ENCODE peak calls at places on chromosomes 4 and X, in eight cellular contexts. C, P, H, X, S, Q, U and B are unnamed samples.

GRCh38 chr4:182578402-182578801 is 335.2 kb downstream of the TENM3 start:
- DNase-seq in C (no peak), P (no peak), H (no peak), X (no peak), S (no peak), Q (no peak), U (no peak), B (peak; percentile 37)

GRCh38 chr4:108700358-108700757 is 50.0 kb downstream of the OSTC start:
- DNase-seq in C (no peak), P (no peak), H (no peak), X (no peak), S (no peak), Q (no peak), U (no peak), B (no peak)

GRCh38 chr4:40506492-40506891 is 123.2 kb downstream of the RBM47 start:
- DNase-seq in C (no peak), P (no peak), H (no peak), X (no peak), S (no peak), Q (no peak), U (no peak), B (no peak)

GRCh38 chrX:12758291-12758690 is 32.9 kb upstream of the PRPS2 start:
- DNase-seq in C (no peak), P (no peak), H (no peak), X (no peak), S (no peak), Q (no peak), U (no peak), B (no peak)

GRCh38 chr4:137659431-137659830 is 127.1 kb upstream of the PCDH18 start:
- DNase-seq in C (no peak), P (no peak), H (no peak), X (no peak), S (no peak), Q (no peak), U (no peak), B (no peak)

GRCh38 chr4:175435437-175435836 is 376.6 kb downstream of the GPM6A start:
- DNase-seq in C (no peak), P (no peak), H (no peak), X (no peak), S (no peak), Q (no peak), U (peak; percentile 1), B (no peak)

GRCh38 chr4:40453912-40454311 is 118.8 kb downstream of the CHRNA9 start:
- DNase-seq in C (no peak), P (no peak), H (no peak), X (no peak), S (no peak), Q (no peak), U (no peak), B (no peak)

GRCh38 chr4:6773106-6773505 is 9.4 kb upstream of the KIAA0232 start:
- DNase-seq in C (no peak), P (peak; percentile 75), H (no peak), X (no peak), S (no peak), Q (no peak), U (no peak), B (no peak)

GRCh38 chrX:109843963-109844751 is 111.1 kb upstream of the ACSL4 start:
- DNase-seq in C (no peak), P (no peak), H (peak; percentile 18), X (no peak), S (no peak), Q (no peak), U (no peak), B (no peak)

GRCh38 chrX:105653891-105654290 is 168.4 kb upstream of the NRK start:
- DNase-seq in C (no peak), P (no peak), H (no peak), X (no peak), S (no peak), Q (no peak), U (no peak), B (no peak)

GRCh38 chr4:71235321-71236206 is 103.3 kb upstream of the SLC4A4 start:
- DNase-seq in C (no peak), P (no peak), H (no peak), X (no peak), S (no peak), Q (no peak), U (no peak), B (no peak)
- H3K27ac ChIP-seq in C (no peak overlapping the region), P (no peak overlapping the region), H (no peak overlapping the region), X (no peak overlapping the region), S (no peak overlapping the region), Q (no peak overlapping the region), U (no peak overlapping the region), B (no peak overlapping the region)

GRCh38 chr4:74111576-74111975 is 12.6 kb upstream of the CXCL2 start:
- DNase-seq in C (no peak), P (no peak), H (no peak), X (no peak), S (no peak), Q (no peak), U (no peak), B (no peak)
- H3K27ac ChIP-seq in C (no peak overlapping the region), P (no peak overlapping the region), H (no peak overlapping the region), X (peak overlapping the region; percentile 98), S (peak overlapping the region; percentile 95), Q (no peak overlapping the region), U (no peak overlapping the region), B (no peak overlapping the region)

GRCh38 chrX:96002401-96002800 is 682.2 kb upstream of the DIAPH2 start:
- DNase-seq in C (no peak), P (no peak), H (no peak), X (no peak), S (no peak), Q (no peak), U (no peak), B (peak; percentile 18)

GRCh38 chrX:96006281-96006680 is 678.4 kb upstream of the DIAPH2 start:
- DNase-seq in C (no peak), P (no peak), H (no peak), X (no peak), S (no peak), Q (no peak), U (no peak), B (no peak)

DNA sequence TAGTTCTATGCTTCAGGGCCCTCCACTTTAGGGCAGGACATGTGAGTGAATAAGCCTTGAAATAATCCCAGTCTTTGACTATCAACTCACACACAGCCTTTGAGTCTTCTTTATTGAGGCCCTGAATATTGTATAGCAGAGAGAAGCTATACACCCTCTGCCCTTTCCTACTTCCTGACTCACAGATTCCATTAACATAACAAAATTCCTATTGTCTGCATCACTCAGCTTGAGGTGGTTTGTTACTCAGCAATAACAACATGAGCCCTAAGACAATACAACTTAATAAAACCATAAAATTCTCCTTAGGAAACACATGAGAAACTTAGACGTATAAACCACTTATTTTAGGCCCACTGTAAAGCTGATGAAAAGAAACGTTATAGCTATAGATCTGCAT is 680.3 kb upstream of the DIAPH2 start:
- DNase-seq in C (no peak), P (no peak), H (no peak), X (no peak), S (no peak), Q (no peak), U (no peak), B (peak; percentile 38)
- H3K27ac ChIP-seq in C (no peak overlapping the region), P (no peak overlapping the region), H (no peak overlapping the region), X (no peak overlapping the region), S (no peak overlapping the region), Q (no peak overlapping the region), U (no peak overlapping the region), B (peak overlapping the region; percentile 31)

DNA sequence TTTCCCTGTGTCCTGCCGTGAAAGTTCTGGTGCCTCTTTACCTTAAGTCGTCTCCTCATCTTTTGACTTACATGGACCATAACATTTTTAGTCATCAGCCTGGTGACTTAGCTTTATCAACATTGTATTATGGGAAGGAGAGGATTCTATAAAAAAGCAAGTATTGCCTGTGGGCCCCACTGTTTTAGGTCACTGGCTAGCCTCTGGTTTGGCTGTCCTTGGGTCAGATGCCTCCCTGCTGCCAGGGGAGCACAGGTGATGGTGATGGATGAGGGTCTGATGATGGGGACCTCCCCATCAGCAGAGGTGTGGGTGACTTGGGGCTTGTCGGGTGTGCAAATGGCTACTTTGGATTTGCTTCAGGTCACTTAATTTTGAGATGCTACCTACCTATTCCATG is 51.8 kb downstream of the FAM193A start:
- DNase-seq in C (no peak), P (no peak), H (no peak), X (no peak), S (no peak), Q (no peak), U (no peak), B (no peak)
- H3K27ac ChIP-seq in C (no peak overlapping the region), P (no peak overlapping the region), H (no peak overlapping the region), X (no peak overlapping the region), S (no peak overlapping the region), Q (no peak overlapping the region), U (no peak overlapping the region), B (no peak overlapping the region)

DNA sequence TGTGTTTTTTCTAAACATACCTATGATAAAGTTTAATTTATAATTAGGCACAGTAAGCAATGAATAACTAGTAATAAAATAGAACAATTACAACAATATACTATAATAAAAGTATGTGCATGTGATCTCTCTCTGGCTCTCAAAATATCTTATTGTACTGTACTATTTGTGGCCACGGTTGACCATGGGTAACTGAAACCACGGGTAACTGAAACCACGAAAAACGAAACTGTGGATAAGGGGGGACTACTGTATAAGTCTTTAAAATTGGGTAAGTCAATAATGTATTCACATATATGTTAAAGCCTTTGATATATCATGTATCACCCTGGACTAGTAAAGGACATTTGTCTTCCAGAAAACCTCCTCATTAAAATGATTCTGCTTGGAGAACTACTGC is 20.0 kb downstream of the TMEM154 start:
- DNase-seq in C (no peak), P (no peak), H (no peak), X (no peak), S (no peak), Q (no peak), U (no peak), B (no peak)
- H3K27ac ChIP-seq in C (no peak overlapping the region), P (no peak overlapping the region), H (no peak overlapping the region), X (no peak overlapping the region), S (no peak overlapping the region), Q (no peak overlapping the region), U (no peak overlapping the region), B (no peak overlapping the region)

GRCh38 chrX:74519870-74520269 is 94.6 kb downstream of the RLIM start:
- DNase-seq in C (no peak), P (no peak), H (no peak), X (no peak), S (no peak), Q (no peak), U (no peak), B (no peak)
- H3K27ac ChIP-seq in C (no peak overlapping the region), P (no peak overlapping the region), H (no peak overlapping the region), X (no peak overlapping the region), S (no peak overlapping the region), Q (no peak overlapping the region), U (no peak overlapping the region), B (no peak overlapping the region)

DNA sequence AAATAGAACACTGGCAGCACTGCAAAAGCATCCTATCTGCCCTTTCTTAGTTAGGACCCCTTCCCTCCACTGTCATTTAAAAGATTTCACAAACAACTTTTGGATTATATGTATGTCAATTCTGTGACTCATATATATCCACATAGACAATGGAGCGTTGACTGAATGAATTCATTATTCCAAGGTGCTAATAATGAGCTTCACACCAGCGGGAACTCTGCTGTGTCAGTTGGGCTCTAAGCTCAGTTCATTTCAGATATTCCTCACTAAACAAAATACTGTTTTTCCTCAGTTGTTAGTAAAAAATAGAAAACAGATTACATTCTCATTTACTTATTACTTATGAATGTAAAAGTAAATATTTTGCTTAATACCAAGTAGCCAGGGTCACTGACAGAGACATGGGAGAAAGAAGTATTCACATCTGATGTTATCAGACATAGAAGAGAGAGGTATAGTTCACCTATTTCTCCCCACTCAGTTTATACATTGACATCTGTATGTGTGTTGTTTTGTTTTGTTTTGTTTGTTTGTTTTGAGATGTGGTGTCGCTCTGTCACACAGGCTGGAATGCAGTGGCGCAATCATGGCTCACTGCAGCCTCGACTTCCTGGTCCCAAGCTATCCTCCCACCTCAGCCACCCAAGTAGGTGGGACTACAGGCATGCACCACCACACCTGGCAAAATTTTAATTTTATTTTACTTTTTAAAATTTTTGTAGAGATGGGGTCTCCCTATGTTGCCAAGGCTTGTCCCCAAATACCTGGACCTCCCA is 10.9 kb downstream of the NFKB1 start:
- DNase-seq in C (no peak), P (no peak), H (no peak), X (no peak), S (no peak), Q (no peak), U (no peak), B (no peak)
- H3K27ac ChIP-seq in C (no peak overlapping the region), P (no peak overlapping the region), H (peak overlapping the region; percentile 63), X (no peak overlapping the region), S (no peak overlapping the region), Q (no peak overlapping the region), U (no peak overlapping the region), B (no peak overlapping the region)